ENCODE peak calls at places on chromosomes 2 and 18, in nine cellular contexts. R is GM23248; B is HL-60; O is upper lobe of right lung; G is RWPE2; T is CD4-positive, alpha-beta T cell; V is left lung; U is fibroblast of lung; I is substantia nigra. S is an unnamed sample.

GRCh38 chr2:151063271-151063670 is 198.4 kb downstream of the RBM43 start:
- DNase-seq in R (peak), B (no peak), O (no peak), G (no peak), T (no peak), V (no peak), U (peak), I (no peak), S (no peak)

GRCh38 chr2:159982842-159983785 is 79.3 kb downstream of the PLA2R1 start:
- DNase-seq in R (peak), B (no peak), O (no peak), G (no peak), T (no peak), V (no peak), U (peak), I (no peak), S (no peak)

GRCh38 chr18:79077181-79077580 is 8.0 kb downstream of the ATP9B start:
- DNase-seq in R (no peak), B (no peak), O (no peak), G (no peak), T (no peak), V (no peak), U (no peak), I (no peak), S (no peak)

GRCh38 chr2:200039847-200040246 is 84.5 kb downstream of the MAIP1 start:
- DNase-seq in R (peak), B (no peak), O (no peak), G (no peak), T (no peak), V (no peak), U (peak), I (no peak), S (no peak)

GRCh38 chr2:148826791-148827190 is 48.2 kb upstream of the KIF5C start:
- DNase-seq in R (no peak), B (no peak), O (no peak), G (no peak), T (no peak), V (no peak), U (no peak), I (no peak), S (no peak)

GRCh38 chr2:96452054-96452453 is 53.1 kb downstream of the NEURL3 start:
- DNase-seq in R (no peak), B (no peak), O (no peak), G (no peak), T (no peak), V (no peak), U (no peak), I (no peak), S (no peak)

GRCh38 chr2:155965415-155966070 is 367.0 kb downstream of the NR4A2 start:
- DNase-seq in R (no peak), B (no peak), O (no peak), G (no peak), T (no peak), V (no peak), U (no peak), I (no peak), S (no peak)

GRCh38 chr2:64277101-64277849 is 133.1 kb upstream of the PELI1 start:
- DNase-seq in R (peak), B (no peak), O (no peak), G (no peak), T (no peak), V (no peak), U (no peak), I (no peak), S (no peak)

GRCh38 chr2:208546107-208546506 is 139.5 kb downstream of the PTH2R start:
- DNase-seq in R (no peak), B (no peak), O (no peak), G (no peak), T (no peak), V (no peak), U (no peak), I (no peak), S (no peak)

GRCh38 chr2:240911641-240912265 is 5.6 kb downstream of the CROCC2 start:
- DNase-seq in R (peak), B (no peak), O (no peak), G (no peak), T (no peak), V (no peak), U (no peak), I (no peak), S (no peak)

GRCh38 chr18:55694291-55694690 is 106.3 kb upstream of the TCF4 start:
- DNase-seq in R (peak), B (peak), O (no peak), G (no peak), T (no peak), V (no peak), U (no peak), I (no peak), S (no peak)

GRCh38 chr2:181781082-181781786 is 100.9 kb upstream of the NEUROD1 start:
- DNase-seq in R (no peak), B (peak), O (no peak), G (no peak), T (no peak), V (no peak), U (no peak), I (no peak), S (no peak)

GRCh38 chr2:209441541-209441940 is 17.7 kb downstream of the MAP2 start:
- DNase-seq in R (no peak), B (no peak), O (no peak), G (no peak), T (no peak), V (no peak), U (peak), I (no peak), S (no peak)

GRCh38 chr2:100234141-100234540 is 88.2 kb downstream of the LONRF2 start:
- DNase-seq in R (peak), B (no peak), O (no peak), G (no peak), T (no peak), V (no peak), U (no peak), I (no peak), S (no peak)

GRCh38 chr2:104853926-104854506 is at the start of gene POU3F3:
- DNase-seq in R (peak), B (peak), O (peak), G (no peak), T (no peak), V (peak), U (peak), I (peak), S (no peak)

GRCh38 chr18:79512461-79513380 is 117.0 kb downstream of the NFATC1 start:
- DNase-seq in R (no peak), B (no peak), O (peak), G (peak), T (peak), V (peak), U (no peak), I (no peak), S (no peak)

GRCh38 chr2:39068757-39069515 is 51.9 kb downstream of the SOS1 start:
- DNase-seq in R (peak), B (no peak), O (no peak), G (no peak), T (no peak), V (no peak), U (no peak), I (no peak), S (peak)

GRCh38 chr18:12679183-12679786 is 21.4 kb upstream of the SPIRE1 start:
- DNase-seq in R (peak), B (no peak), O (peak), G (no peak), T (no peak), V (no peak), U (peak), I (no peak), S (peak)

GRCh38 chr2:44562737-44563136 is 201.0 kb downstream of the CAMKMT start:
- DNase-seq in R (no peak), B (no peak), O (no peak), G (no peak), T (no peak), V (peak), U (no peak), I (no peak), S (no peak)

GRCh38 chr2:122132292-122132691 is 376.8 kb downstream of the TSN start:
- DNase-seq in R (peak), B (no peak), O (no peak), G (no peak), T (no peak), V (no peak), U (no peak), I (no peak), S (no peak)

GRCh38 chr2:168310580-168310979 is 63.2 kb upstream of the STK39 start:
- DNase-seq in R (no peak), B (no peak), O (no peak), G (no peak), T (no peak), V (no peak), U (no peak), I (no peak), S (no peak)

GRCh38 chr2:119545076-119545475 is 827 bp downstream of the CFAP221 start:
- DNase-seq in R (peak), B (no peak), O (no peak), G (no peak), T (no peak), V (no peak), U (no peak), I (no peak), S (no peak)

DNA sequence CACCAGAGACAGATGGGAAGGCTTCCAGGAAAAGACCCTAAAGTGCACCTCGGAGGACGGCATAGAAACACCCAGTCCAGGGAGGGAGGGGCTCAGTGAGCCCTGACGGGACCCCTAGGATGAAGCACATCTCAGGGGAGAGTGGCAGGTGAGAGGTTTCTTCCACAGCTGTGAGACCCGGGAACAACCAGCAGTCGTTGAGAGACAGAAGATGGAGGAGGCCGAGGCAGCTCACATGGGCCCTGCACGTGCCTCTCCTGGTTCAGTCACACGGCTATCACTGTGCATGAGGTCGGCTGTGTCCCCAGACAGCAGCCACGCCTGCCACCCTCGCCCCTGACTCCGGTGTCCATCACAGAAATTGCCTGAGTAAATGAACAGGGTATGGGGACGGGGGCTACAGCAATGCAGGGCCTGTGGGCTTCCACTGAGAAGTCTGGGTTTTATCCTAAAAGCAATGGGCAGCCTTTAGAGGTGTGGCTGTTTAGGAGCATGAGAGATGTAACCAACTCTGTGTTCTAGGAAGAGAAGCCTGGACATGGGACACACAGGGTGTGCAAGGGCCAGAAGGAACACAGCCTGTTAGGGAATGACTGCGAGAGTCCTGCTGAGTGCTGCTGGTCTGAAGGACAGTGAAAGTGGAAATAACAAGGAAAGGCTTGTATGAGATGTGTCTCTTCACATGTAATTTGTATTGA is 102.0 kb downstream of the TMEM18 start:
- DNase-seq in R (no peak), B (no peak), O (no peak), G (no peak), T (no peak), V (no peak), U (no peak), I (no peak), S (no peak)
- H3K27ac ChIP-seq in R (no peak), B (no peak), O (no peak), G (no peak), T (no peak), V (no peak), U (no peak), I (no peak), S (no peak)

GRCh38 chr2:101826716-101827115 is 129.2 kb downstream of the MAP4K4 start:
- DNase-seq in R (no peak), B (no peak), O (no peak), G (no peak), T (no peak), V (no peak), U (no peak), I (no peak), S (no peak)
- H3K27ac ChIP-seq in R (peak), B (no peak), O (no peak), G (peak), T (no peak), V (no peak), U (peak), I (peak), S (no peak)

GRCh38 chr2:15842771-15843666 is 97.3 kb upstream of the MYCN start:
- DNase-seq in R (no peak), B (no peak), O (no peak), G (no peak), T (no peak), V (no peak), U (no peak), I (no peak), S (no peak)
- H3K27ac ChIP-seq in R (no peak), B (no peak), O (no peak), G (no peak), T (no peak), V (no peak), U (no peak), I (no peak), S (no peak)

DNA sequence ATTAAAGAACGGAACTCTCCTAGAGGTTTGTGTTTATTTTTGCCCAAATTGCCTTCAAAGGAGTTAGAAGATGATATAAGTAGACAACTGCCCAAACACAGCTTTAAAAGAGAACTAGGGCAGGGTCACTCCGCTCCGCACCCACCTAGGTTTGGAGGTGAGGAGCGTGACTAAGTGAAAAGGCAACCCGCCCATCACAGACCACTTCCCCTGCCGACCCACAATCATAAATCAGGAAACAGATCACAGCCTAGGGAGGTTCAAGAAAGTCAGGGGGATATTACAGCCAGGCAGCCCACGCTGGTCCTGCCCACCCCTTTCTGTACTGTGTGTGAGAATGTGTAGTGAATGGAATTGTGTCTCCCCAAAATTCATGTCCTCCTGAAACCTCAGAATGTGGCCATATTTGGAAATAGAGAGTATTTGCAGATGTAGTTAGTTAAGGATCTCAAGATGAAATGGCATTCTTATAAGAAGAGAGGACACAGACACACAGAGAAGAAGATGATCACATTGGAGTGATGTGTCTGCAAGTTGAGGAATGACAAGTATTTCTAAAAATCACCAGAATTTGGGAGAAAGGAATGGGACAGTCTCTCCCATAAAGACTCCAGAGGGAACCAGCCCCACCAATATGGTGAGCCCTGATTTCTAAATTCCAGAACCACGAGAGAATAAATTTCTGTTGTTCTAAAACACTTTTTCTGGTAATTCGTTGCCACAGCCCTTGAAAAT is 166.5 kb downstream of the C1D start:
- DNase-seq in R (no peak), B (no peak), O (no peak), G (no peak), T (no peak), V (no peak), U (no peak), I (no peak), S (no peak)
- H3K27ac ChIP-seq in R (no peak), B (no peak), O (no peak), G (no peak), T (no peak), V (no peak), U (no peak), I (no peak), S (no peak)

GRCh38 chr2:190367091-190367490 is 23.7 kb downstream of the INPP1 start:
- DNase-seq in R (no peak), B (no peak), O (no peak), G (no peak), T (no peak), V (no peak), U (no peak), I (no peak), S (no peak)
- H3K27ac ChIP-seq in R (no peak), B (no peak), O (no peak), G (no peak), T (no peak), V (no peak), U (no peak), I (no peak), S (no peak)

GRCh38 chr18:36533446-36534153 is 236.1 kb downstream of the FHOD3 start:
- DNase-seq in R (no peak), B (no peak), O (no peak), G (no peak), T (no peak), V (no peak), U (no peak), I (no peak), S (no peak)

GRCh38 chr18:36534154-36534688 is 236.7 kb downstream of the FHOD3 start:
- DNase-seq in R (peak), B (peak), O (no peak), G (no peak), T (no peak), V (no peak), U (no peak), I (no peak), S (peak)

GRCh38 chr18:36532394-36532793 is 234.9 kb downstream of the FHOD3 start:
- DNase-seq in R (peak), B (no peak), O (no peak), G (no peak), T (no peak), V (no peak), U (no peak), I (no peak), S (no peak)

GRCh38 chr18:36531636-36532035 is 234.1 kb downstream of the FHOD3 start:
- DNase-seq in R (no peak), B (no peak), O (no peak), G (no peak), T (no peak), V (no peak), U (no peak), I (no peak), S (no peak)

DNA sequence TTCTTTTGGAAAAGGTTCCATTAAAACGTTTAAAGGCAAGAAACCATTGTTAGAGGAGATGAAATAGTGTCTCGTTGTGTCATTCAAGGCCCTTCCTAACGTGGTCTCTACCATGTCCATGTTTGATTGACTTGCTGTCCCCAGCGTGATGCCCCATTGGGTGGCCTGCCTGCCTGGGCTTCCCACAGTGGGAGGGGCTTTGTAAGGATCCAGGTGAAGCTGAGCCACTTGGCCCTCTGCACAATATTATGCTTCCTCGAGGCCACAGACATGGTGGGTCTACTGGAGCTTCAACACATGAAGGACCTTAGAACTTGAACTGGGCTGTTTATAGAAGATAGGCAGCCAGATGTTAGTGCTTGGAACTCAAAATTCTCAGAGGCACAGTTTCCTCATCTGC is 235.3 kb downstream of the FHOD3 start:
- DNase-seq in R (no peak), B (no peak), O (no peak), G (no peak), T (no peak), V (no peak), U (no peak), I (no peak), S (no peak)
- H3K27ac ChIP-seq in R (no peak), B (no peak), O (no peak), G (no peak), T (no peak), V (no peak), U (no peak), I (no peak), S (no peak)

S was measured in DND-41.